ENCODE peak calls at places on chromosomes 3 and 15, in five cellular contexts. K, D, N, Y and A are unnamed samples.

GRCh38 chr15:45114076-45114750 is at the start of the genes DUOX2 and DUOXA2:
- DNase-seq in K (no peak), D (no peak), Y (peak; percentile 31), N (no peak), A (no peak)

GRCh38 chr3:98367464-98368246 is 14.0 kb downstream of the OR5K4 start:
- DNase-seq in N (no peak), K (no peak), D (no peak), Y (no peak), A (no peak)

GRCh38 chr15:33934896-33935295 is 33.4 kb upstream of the CHRM5 start:
- DNase-seq in D (peak; percentile 22), K (no peak), Y (no peak), N (no peak), A (no peak)

GRCh38 chr3:180910823-180911222 is 1.6 kb upstream of the FXR1 start:
- DNase-seq in D (no peak), N (no peak), Y (no peak), K (no peak), A (no peak)

GRCh38 chr3:65914032-65914739 is 124.5 kb downstream of the MAGI1 start:
- DNase-seq in Y (peak; percentile 32), N (no peak), D (no peak), K (no peak), A (no peak)

GRCh38 chr15:63054985-63055384 is 12.4 kb downstream of the TPM1 start:
- DNase-seq in Y (no peak), K (no peak), N (no peak), D (no peak), A (no peak)

GRCh38 chr3:127053450-127053849 is 70.5 kb downstream of the PLXNA1 start:
- DNase-seq in N (peak; percentile 28), Y (no peak), K (no peak), D (no peak), A (no peak)

GRCh38 chr3:155079795-155080546 is at the start of gene MME:
- DNase-seq in Y (peak; percentile 94), D (peak; percentile 27), N (peak; percentile 94), K (no peak), A (no peak)

GRCh38 chr3:113216393-113216792 is 5.0 kb downstream of the BOC start:
- DNase-seq in N (no peak), K (no peak), D (no peak), Y (no peak), A (no peak)

GRCh38 chr3:177468816-177469590 is 271.7 kb upstream of the TBL1XR1 start:
- DNase-seq in Y (no peak), D (peak; percentile 22), N (no peak), K (no peak), A (no peak)

GRCh38 chr3:178325330-178325729 is 210.9 kb upstream of the KCNMB2 start:
- DNase-seq in N (no peak), Y (peak; percentile 39), D (no peak), K (no peak), A (no peak)

GRCh38 chr15:80966431-80967197 is 23.0 kb downstream of the MESD start:
- DNase-seq in K (no peak), N (no peak), D (no peak), Y (peak; percentile 24), A (no peak)

GRCh38 chr3:43876648-43877047 is 185.9 kb downstream of the ABHD5 start:
- DNase-seq in K (no peak), D (no peak), Y (no peak), N (no peak), A (no peak)

GRCh38 chr15:39300451-39301153 is 280.3 kb upstream of the THBS1 start:
- DNase-seq in K (no peak), Y (no peak), N (no peak), D (peak; percentile 53), A (no peak)

GRCh38 chr3:119575507-119575906 is 3.8 kb upstream of the ADPRH start:
- DNase-seq in N (no peak), D (no peak), K (no peak), Y (no peak), A (no peak)

GRCh38 chr3:186901135-186901734 is 29.1 kb upstream of the ST6GAL1 start:
- DNase-seq in N (no peak), D (no peak), K (peak; percentile 77), Y (no peak), A (no peak)

GRCh38 chr3:191328383-191328962 is 721 bp upstream of the CCDC50 start:
- DNase-seq in K (no peak), N (no peak), Y (no peak), D (no peak), A (no peak)

GRCh38 chr3:55884066-55884465 is 397.0 kb upstream of the WNT5A start:
- DNase-seq in D (no peak), K (no peak), Y (no peak), N (no peak), A (no peak)

GRCh38 chr3:3532544-3532943 is 266.7 kb upstream of the LRRN1 start:
- DNase-seq in N (no peak), Y (no peak), D (no peak), K (no peak), A (no peak)

GRCh38 chr15:67839929-67840746 is at the start of gene RNU6-1:
- DNase-seq in K (peak; percentile 96), D (peak; percentile 83), N (peak; percentile 95), Y (peak; percentile 91), A (peak; percentile 98)

GRCh38 chr15:40087991-40088928 is 20.4 kb downstream of the BMF start:
- DNase-seq in Y (no peak), K (no peak), N (peak; percentile 83), D (no peak), A (no peak)

GRCh38 chr3:188905991-188906635 is 265.7 kb upstream of the TPRG1 start:
- DNase-seq in K (no peak), D (no peak), Y (no peak), N (no peak), A (no peak)

GRCh38 chr3:161409069-161409468 is 37.8 kb upstream of the SPTSSB start:
- DNase-seq in Y (peak; percentile 68), D (peak; percentile 36), K (peak; percentile 51), N (no peak), A (no peak)

GRCh38 chr3:33364060-33364459 is 76.1 kb downstream of the UBP1 start:
- DNase-seq in D (no peak), N (no peak), K (no peak), Y (no peak), A (no peak)

GRCh38 chr3:22296641-22297040 is 545.6 kb upstream of the ZNF385D start:
- DNase-seq in N (no peak), K (no peak), Y (no peak), D (no peak), A (no peak)

GRCh38 chr3:195925746-195926145 is 17.4 kb upstream of the TNK2 start:
- DNase-seq in N (peak; percentile 1), D (no peak), K (no peak), Y (no peak), A (no peak)

GRCh38 chr3:160720123-160720746 is 35.8 kb upstream of the PPM1L start:
- DNase-seq in D (no peak), Y (peak; percentile 41), N (no peak), K (peak; percentile 6), A (no peak)

GRCh38 chr3:71035314-71035713 is 548.2 kb downstream of the FOXP1 start:
- DNase-seq in D (peak; percentile 86), N (no peak), Y (no peak), K (no peak), A (no peak)

GRCh38 chr3:94256888-94257813 is 194.3 kb downstream of the NSUN3 start:
- DNase-seq in D (no peak), K (no peak), Y (peak; percentile 8), N (no peak), A (no peak)
- H3K27ac ChIP-seq in D (no peak overlapping the region), K (no peak overlapping the region), Y (no peak overlapping the region), N (no peak overlapping the region), A (no peak overlapping the region)

GRCh38 chr3:194481525-194482195 is 5.1 kb downstream of the ATP13A3 start:
- DNase-seq in D (no peak), N (no peak), K (no peak), Y (no peak), A (no peak)
- H3K4me3 ChIP-seq in D (no peak overlapping the region), N (no peak overlapping the region), K (peak overlapping the region; percentile 16), Y (no peak overlapping the region), A (no peak overlapping the region)

DNA sequence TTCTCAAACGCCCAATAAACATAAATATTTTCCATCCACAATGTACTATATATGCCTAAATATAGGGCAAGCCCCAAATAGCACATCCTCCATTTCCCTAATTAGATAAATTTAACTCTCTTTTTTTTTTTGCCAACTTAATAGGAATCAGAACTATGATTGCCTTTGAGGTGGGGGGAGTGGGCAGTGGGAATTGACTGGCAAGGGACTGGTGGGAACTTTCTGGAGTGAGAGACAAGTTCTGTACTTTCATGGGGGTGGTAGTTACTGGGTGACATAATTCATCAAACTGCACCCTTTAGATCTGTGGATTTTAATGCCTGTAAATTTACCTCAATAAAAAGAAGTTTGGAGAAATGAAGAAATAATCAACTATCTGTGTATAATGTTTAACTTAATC is 88.2 kb upstream of the CTDSPL start:
- DNase-seq in D (no peak), N (no peak), Y (no peak), K (no peak), A (no peak)
- H3K27me3 ChIP-seq in D (peaks cover 46% of the 10 kb centered on the region), N (no peaks in the 10 kb centered on the region), Y (no peaks in the 10 kb centered on the region), K (no peaks in the 10 kb centered on the region), A (peaks cover 5% of the 10 kb centered on the region)

DNA sequence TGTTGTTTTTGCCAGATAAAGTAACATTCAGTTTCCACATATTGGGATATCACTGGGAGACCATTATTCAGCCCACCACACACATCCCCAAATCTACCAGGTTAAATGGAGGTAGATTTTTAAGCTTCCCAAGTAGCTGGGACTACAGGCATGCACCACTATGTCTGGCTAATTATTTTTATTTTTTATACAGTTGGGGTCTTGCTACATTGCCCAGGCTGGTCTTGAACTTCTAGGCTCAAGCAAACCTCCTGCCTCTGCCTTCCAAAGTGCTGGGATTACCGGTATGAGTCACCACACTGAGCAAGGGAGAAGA is 96.6 kb upstream of the CHD2 start:
- DNase-seq in D (no peak), Y (no peak), N (no peak), K (no peak), A (no peak)
- H3K27ac ChIP-seq in D (peak overlapping the region; percentile 98), Y (no peak overlapping the region), N (peak overlapping the region; percentile 100), K (no peak overlapping the region), A (peak overlapping the region; percentile 57)

DNA sequence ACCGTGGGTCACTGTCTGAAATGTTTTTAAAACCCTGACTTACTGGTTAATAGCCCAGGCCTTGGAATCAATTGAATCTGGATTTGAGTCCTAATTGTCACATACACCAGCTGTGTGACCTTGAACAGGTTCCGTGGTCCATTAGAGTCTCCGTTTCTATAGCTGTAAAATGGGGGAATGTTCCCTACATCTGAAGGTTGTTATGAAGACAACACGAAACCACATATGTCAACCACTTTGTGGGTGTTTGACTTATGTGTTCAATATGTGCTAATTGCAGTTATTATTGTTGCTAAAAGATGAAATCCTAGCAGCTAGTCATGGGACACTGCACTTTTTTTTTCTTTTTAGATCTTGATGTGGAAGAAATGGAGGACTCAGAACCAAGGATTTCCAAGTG is 35.3 kb downstream of the ZBTB38 start:
- DNase-seq in Y (no peak), N (no peak), K (peak; percentile 27), D (no peak), A (peak; percentile 60)
- H3K4me3 ChIP-seq in Y (no peak overlapping the region), N (no peak overlapping the region), K (peak overlapping the region; percentile 93), D (no peak overlapping the region), A (peak overlapping the region; percentile 75)